ENCODE peak calls at places on chromosomes 1 and 21, in five cellular contexts. H is SK-N-SH, K is K562, D is endothelial cell of umbilical vein, U is NB4. M is an unnamed sample.

GRCh38 chr1:67832737-67833594 is at the start of gene GNG12:
- DNase-seq in H (peak), U (no peak), K (peak), D (peak), M (peak)

GRCh38 chr21:41548781-41549180 is 40.8 kb upstream of the TMPRSS2 start:
- DNase-seq in U (no peak), H (no peak), D (no peak), K (no peak), M (no peak)

GRCh38 chr1:165235158-165235776 is 121.2 kb downstream of the LMX1A start:
- DNase-seq in K (no peak), U (no peak), H (peak), D (no peak), M (no peak)

GRCh38 chr1:167447521-167448136 is 70.7 kb downstream of the CD247 start:
- DNase-seq in D (no peak), U (peak), K (no peak), H (no peak), M (peak)

GRCh38 chr21:42012763-42013329 is 2.7 kb upstream of the ZBTB21 start:
- DNase-seq in D (no peak), K (no peak), U (no peak), H (no peak), M (no peak)

GRCh38 chr1:57279909-57280666 is 143.8 kb downstream of the DAB1 start:
- DNase-seq in K (no peak), D (no peak), U (no peak), H (no peak), M (no peak)

GRCh38 chr1:84504580-84505021 is 1.6 kb upstream of the SPATA1 start:
- DNase-seq in H (peak), D (peak), U (peak), K (no peak), M (no peak)

GRCh38 chr1:155858805-155859233 is 548 bp upstream of the SYT11 start:
- DNase-seq in U (peak), D (no peak), K (no peak), H (no peak), M (no peak)

GRCh38 chr1:86429122-86429725 is 5.3 kb downstream of the CLCA2 start:
- DNase-seq in K (no peak), H (no peak), D (no peak), U (no peak), M (no peak)

GRCh38 chr1:20403423-20404145 is 82.4 kb downstream of the CAMK2N1 start:
- DNase-seq in D (no peak), H (no peak), K (no peak), U (no peak), M (no peak)

GRCh38 chr1:214933375-214933774 is 149.2 kb upstream of the KCNK2 start:
- DNase-seq in H (no peak), D (no peak), K (no peak), U (no peak), M (no peak)

GRCh38 chr1:7010534-7011200 is 225.4 kb downstream of the CAMTA1 start:
- DNase-seq in K (no peak), U (no peak), D (no peak), H (no peak), M (no peak)

GRCh38 chr1:224565186-224565585 is 50.9 kb upstream of the CNIH3 start:
- DNase-seq in D (peak), U (peak), H (no peak), K (no peak), M (peak)

GRCh38 chr1:164794310-164794709 is 235.3 kb downstream of the PBX1 start:
- DNase-seq in U (peak), H (no peak), D (peak), K (no peak), M (peak)

GRCh38 chr1:117780981-117781475 is 148.4 kb downstream of the GDAP2 start:
- DNase-seq in U (no peak), K (no peak), D (no peak), H (peak), M (no peak)

GRCh38 chr1:245062906-245063305 is 91.9 kb upstream of the KIF26B start:
- DNase-seq in K (no peak), H (no peak), U (no peak), D (no peak), M (no peak)

GRCh38 chr21:14120091-14120734 is 90.5 kb downstream of the LIPI start:
- DNase-seq in H (peak), D (no peak), U (peak), K (peak), M (peak)

GRCh38 chr1:155873860-155874259 is 14.5 kb downstream of the SYT11 start:
- DNase-seq in D (peak), K (no peak), U (no peak), H (no peak), M (no peak)

GRCh38 chr1:225899044-225899925 is 10.3 kb upstream of the LEFTY1 start:
- DNase-seq in U (no peak), D (no peak), K (peak), H (no peak), M (no peak)

GRCh38 chr1:72620453-72620852 is 338.1 kb upstream of the NEGR1 start:
- DNase-seq in H (no peak), D (peak), U (no peak), K (no peak), M (no peak)

DNA sequence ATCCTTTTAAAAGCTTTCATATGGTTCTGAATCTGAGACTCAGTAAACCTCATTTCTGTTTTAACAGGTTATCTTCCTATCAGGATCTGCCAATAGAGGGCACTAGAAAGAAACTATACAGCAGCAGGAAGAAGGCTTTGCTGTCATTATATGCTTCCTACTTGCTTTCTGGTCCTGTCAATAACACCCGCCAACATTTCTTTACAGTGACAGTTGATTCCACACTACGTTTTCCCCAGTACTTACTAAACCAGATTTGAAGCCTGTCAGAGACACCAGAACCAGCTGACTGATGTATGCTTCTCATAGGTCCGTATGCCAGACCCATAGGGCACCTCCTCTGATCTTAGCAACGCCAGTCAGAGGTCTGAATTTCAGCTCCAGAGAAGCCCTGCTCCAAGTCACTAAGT is 341.0 kb upstream of the NEGR1 start:
- DNase-seq in K (no peak), U (peak), H (peak), D (peak), M (peak)
- TF ChIP-seq MAX in K (no peak), U (no peak), H (no peak), D (no peak), M (no peak)

GRCh38 chr1:160537714-160538665 is 14.9 kb upstream of the SLAMF6 start:
- DNase-seq in U (no peak), K (no peak), H (no peak), D (no peak), M (no peak)
- TF ChIP-seq MAX in U (no peak), K (no peak), H (no peak), D (no peak), M (no peak)

GRCh38 chr1:10932088-10932487 is 80.4 kb upstream of the TARDBP start:
- DNase-seq in D (no peak), H (no peak), U (peak), K (no peak), M (no peak)
- TF ChIP-seq MAX in D (no peak), H (no peak), U (no peak), K (no peak), M (no peak)

GRCh38 chr1:94160811-94161210 is 39.9 kb upstream of the ABCA4 start:
- DNase-seq in D (peak), K (no peak), H (no peak), U (no peak), M (peak)
- TF ChIP-seq MAX in D (no peak), K (no peak), H (no peak), U (no peak), M (no peak)

GRCh38 chr1:197355248-197355995 is 87.4 kb downstream of the CRB1 start:
- DNase-seq in K (no peak), D (no peak), H (no peak), U (no peak), M (no peak)

GRCh38 chr1:197358959-197359358 is 90.9 kb downstream of the CRB1 start:
- DNase-seq in H (no peak), D (no peak), K (no peak), U (no peak), M (no peak)

GRCh38 chr1:197352011-197352410 is 84.0 kb downstream of the CRB1 start:
- DNase-seq in H (no peak), U (no peak), D (no peak), K (no peak), M (no peak)

GRCh38 chr1:197360068-197360467 is 92.0 kb downstream of the CRB1 start:
- DNase-seq in U (no peak), D (no peak), H (no peak), K (no peak), M (no peak)

DNA sequence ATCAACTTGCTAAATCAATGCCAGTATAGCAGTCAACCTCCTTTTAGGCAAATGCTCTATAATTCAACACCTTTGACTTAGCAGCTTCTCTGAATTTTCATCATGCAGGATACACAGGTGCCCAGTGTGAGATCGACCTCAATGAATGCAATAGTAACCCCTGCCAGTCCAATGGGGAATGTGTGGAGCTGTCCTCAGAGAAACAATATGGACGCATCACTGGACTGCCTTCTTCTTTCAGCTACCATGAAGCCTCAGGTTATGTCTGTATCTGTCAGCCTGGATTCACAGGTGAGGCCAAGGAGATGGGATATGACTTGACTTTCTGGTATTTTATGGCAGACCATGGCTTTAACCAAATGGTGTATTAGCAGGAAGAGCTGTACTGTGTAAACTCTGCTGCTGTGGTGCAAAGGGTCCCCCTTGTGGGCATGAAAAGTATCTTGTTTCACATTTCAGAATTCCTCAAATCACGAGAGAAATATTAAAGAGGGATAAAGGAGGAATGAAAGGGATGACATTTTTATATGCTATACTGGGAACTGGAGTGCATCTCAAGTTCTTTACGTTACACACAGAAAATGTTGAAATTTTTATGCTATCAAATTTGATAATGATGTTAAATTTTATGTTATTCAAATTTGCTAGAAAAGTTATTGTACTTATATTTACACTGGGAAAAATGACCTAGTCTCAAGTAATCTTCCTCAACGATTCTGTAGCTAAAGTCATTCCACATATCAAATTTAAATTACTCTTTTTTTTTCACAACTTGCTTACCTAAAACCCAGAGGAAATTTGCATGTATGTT is 88.9 kb downstream of the CRB1 start:
- DNase-seq in U (peak), H (peak), K (peak), D (peak), M (peak)
- TF ChIP-seq MAX in U (no peak), H (no peak), K (no peak), D (no peak), M (no peak)

DNA sequence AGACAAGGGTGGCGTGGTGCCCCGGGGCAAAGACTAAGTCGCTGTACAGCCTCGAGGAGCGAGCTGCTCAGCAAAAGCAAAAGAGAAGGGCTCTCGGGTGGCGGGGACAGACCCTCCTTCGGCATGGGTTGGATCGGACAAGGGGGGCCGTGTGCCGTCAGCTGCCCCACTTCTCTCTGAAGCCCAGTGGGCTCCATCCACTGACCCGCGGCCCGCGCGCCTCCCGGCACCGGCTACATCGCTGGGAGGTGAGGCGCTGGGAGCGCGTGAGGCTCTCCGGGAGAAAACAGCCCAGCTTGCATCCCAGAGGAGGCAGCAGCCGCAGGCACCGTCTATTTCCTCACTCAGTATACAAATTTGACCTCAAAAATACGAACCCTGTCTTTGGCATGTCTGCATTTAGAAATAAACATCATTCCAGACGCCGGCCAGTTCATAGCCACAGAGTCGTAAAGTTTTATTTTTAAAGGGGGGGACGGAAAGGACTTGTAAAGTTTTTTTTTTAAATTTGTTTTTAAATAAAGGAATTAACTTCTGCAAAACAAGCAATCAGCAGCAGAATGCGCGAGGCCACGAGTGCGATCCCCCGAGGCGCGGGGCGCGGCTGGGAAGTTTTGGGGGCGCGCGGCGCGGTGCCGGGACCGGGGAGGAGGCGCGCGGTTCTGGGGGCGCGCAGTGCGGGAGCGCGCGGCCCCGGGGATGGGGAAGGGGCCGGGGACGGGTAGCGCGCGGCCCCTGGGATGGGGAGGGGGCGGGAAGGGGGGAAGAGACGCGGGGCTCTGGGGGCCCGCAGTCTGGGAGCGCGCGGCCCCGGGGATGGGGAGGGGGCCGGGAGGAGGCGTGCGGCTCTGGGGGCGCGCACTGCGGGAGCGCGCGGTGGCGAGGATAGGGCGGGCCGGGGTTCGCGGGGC is 637 bp upstream of the GPR137B start:
- DNase-seq in K (no peak), D (peak), U (peak), H (peak), M (peak)
- TF ChIP-seq MAX in K (no peak), D (no peak), U (no peak), H (peak), M (peak)

GRCh38 chr21:36990508-36991205 is 15.8 kb upstream of the RIPPLY3 start:
- DNase-seq in U (no peak), H (no peak), K (no peak), D (no peak), M (no peak)
- TF ChIP-seq MAX in U (no peak), H (no peak), K (no peak), D (no peak), M (peak)